ENCODE peak calls at places on chromosomes 4 and X, in nine cellular contexts. S is brain microvascular endothelial cell; W is NT2/D1; P is PC-3; R is lung; H is GM23248; N is fibroblast of the aortic adventitia; C is activated naive CD4-positive, alpha-beta T cell treated with anti-CD3 and anti-CD28 coated beads, Interleukin-2, amount 10 ng/mL, durations not matched to agents 7 days and 5 days; Z is NCI-H1105. K is an unnamed sample.
A peak's percentile ranks its signal among the peaks of the same experiment; 100 is the strongest.

GRCh38 chr4:140095694-140096482 is 58.1 kb downstream of the MAML3 start:
- DNase-seq in S (peak; percentile 99), W (no peak), H (peak; percentile 92), N (peak; percentile 93), C (peak; percentile 71), P (peak; percentile 75), R (no peak), Z (no peak), K (peak; percentile 80)

GRCh38 chrX:123581586-123581985 is 151.3 kb downstream of the THOC2 start:
- DNase-seq in H (no peak), N (no peak), S (no peak), Z (no peak), C (no peak), W (no peak), R (no peak), P (no peak), K (no peak)

GRCh38 chr4:163681208-163681821 is 186.8 kb downstream of the TMA16 start:
- DNase-seq in H (peak; percentile 63), Z (peak; percentile 14), C (peak; percentile 37), N (peak; percentile 21), S (no peak), P (peak; percentile 54), R (no peak), W (peak; percentile 33), K (no peak)

GRCh38 chrX:20410540-20410939 is 143.8 kb upstream of the RPS6KA3 start:
- DNase-seq in N (no peak), R (no peak), Z (no peak), S (no peak), H (no peak), W (no peak), C (no peak), P (no peak), K (no peak)

GRCh38 chr4:176920694-176921093 is 128.0 kb upstream of the VEGFC start:
- DNase-seq in R (no peak), Z (no peak), N (peak; percentile 21), C (no peak), S (peak; percentile 50), H (peak; percentile 90), P (peak; percentile 64), W (no peak), K (peak; percentile 40)

GRCh38 chr4:2798399-2799301 is 5.8 kb downstream of the SH3BP2 start:
- DNase-seq in R (peak; percentile 76), P (no peak), W (no peak), S (no peak), C (peak; percentile 74), H (no peak), Z (no peak), N (no peak), K (no peak)

GRCh38 chrX:57918750-57919436 is 8.6 kb upstream of the ZXDA start:
- DNase-seq in C (peak; percentile 26), R (no peak), N (peak; percentile 59), S (no peak), W (no peak), P (peak; percentile 71), Z (no peak), H (peak; percentile 55), K (peak; percentile 52)

GRCh38 chrX:1741828-1742394 is 127.1 kb downstream of the ASMT start:
- DNase-seq in C (no peak), W (no peak), S (no peak), R (no peak), N (no peak), P (no peak), Z (no peak), H (no peak), K (no peak)

GRCh38 chr4:159764343-159764952 is 661.6 kb downstream of the RAPGEF2 start:
- DNase-seq in S (peak; percentile 70), Z (peak; percentile 1), N (peak; percentile 22), P (peak; percentile 64), R (no peak), W (peak; percentile 44), H (peak; percentile 40), C (no peak), K (peak; percentile 12)

GRCh38 chr4:112736718-112737135 is 99.8 kb downstream of the LARP7 start:
- DNase-seq in W (no peak), S (no peak), R (no peak), Z (no peak), N (no peak), H (no peak), P (no peak), C (no peak), K (no peak)

GRCh38 chr4:98584265-98584664 is 74.1 kb downstream of the TSPAN5 start:
- DNase-seq in Z (no peak), C (no peak), H (no peak), S (no peak), N (no peak), W (no peak), P (peak; percentile 78), R (no peak), K (no peak)

GRCh38 chr4:11182586-11183357 is 245.9 kb downstream of the HS3ST1 start:
- DNase-seq in S (peak; percentile 22), P (peak; percentile 57), N (peak; percentile 78), H (peak; percentile 0), R (no peak), C (no peak), W (no peak), Z (no peak), K (no peak)

GRCh38 chr4:1517592-1518411 is 111.6 kb upstream of the NKX1-1 start:
- DNase-seq in W (no peak), P (no peak), C (no peak), N (no peak), H (no peak), S (no peak), Z (no peak), R (no peak), K (no peak)

K was measured in AG10803.